ENCODE peak calls at places on chromosomes 5 and 9, in nine cellular contexts. T is iris pigment epithelial cell; P is hepatic stellate cell; B is lung; L is posterior cingulate gyrus; H is WTC11; O is aorta; C is activated CD4-positive, alpha-beta T cell treated with anti-CD3 and anti-CD28 coated beads, Interleukin-2, amount 10 ng/mL, durations not matched to agents 24 days and 14 days; X is RPMI8226. Y is an unnamed sample.

GRCh38 chr5:154197801-154198461 is 7.4 kb downstream of the GALNT10 start:
- DNase-seq in O (no peak), P (no peak), L (no peak), C (peak), T (peak), H (no peak), X (no peak), B (peak), Y (no peak)

GRCh38 chr5:16049766-16050165 is 129.8 kb downstream of the MARCHF11 start:
- DNase-seq in T (no peak), L (no peak), X (no peak), C (no peak), H (no peak), O (no peak), B (no peak), P (no peak), Y (no peak)

GRCh38 chr5:1661831-1662558 is 137.6 kb downstream of the MRPL36 start:
- DNase-seq in H (no peak), C (peak), O (no peak), T (no peak), L (no peak), X (no peak), B (peak), P (no peak), Y (no peak)

GRCh38 chr5:139104577-139105271 is 93.4 kb downstream of the SIL1 start:
- DNase-seq in X (no peak), C (no peak), H (no peak), L (peak), B (peak), T (peak), P (peak), O (peak), Y (no peak)

GRCh38 chr5:125179617-125180016 is 433.2 kb upstream of the ZNF608 start:
- DNase-seq in B (no peak), O (no peak), H (no peak), X (no peak), T (no peak), C (no peak), L (no peak), P (no peak), Y (no peak)

GRCh38 chr5:40929049-40929448 is 19.8 kb downstream of the C7 start:
- DNase-seq in O (no peak), X (no peak), C (no peak), T (no peak), B (no peak), P (no peak), H (no peak), L (no peak), Y (no peak)

GRCh38 chr9:81499021-81499454 is 190.3 kb downstream of the TLE1 start:
- DNase-seq in H (no peak), P (peak), O (peak), X (no peak), L (no peak), B (no peak), T (peak), C (no peak), Y (no peak)

GRCh38 chr5:72455477-72455876 is 51.7 kb downstream of the ZNF366 start:
- DNase-seq in T (no peak), O (no peak), X (no peak), B (no peak), L (no peak), H (no peak), P (no peak), C (no peak), Y (no peak)

GRCh38 chr9:84703793-84704192 is 34.3 kb downstream of the NTRK2 start:
- DNase-seq in T (no peak), L (no peak), C (no peak), B (no peak), P (no peak), X (no peak), H (no peak), O (no peak), Y (no peak)

GRCh38 chr9:124442826-124443225 is 7.4 kb upstream of the ADGRD2 start:
- DNase-seq in H (no peak), L (no peak), C (no peak), P (no peak), B (no peak), T (no peak), O (peak), X (no peak), Y (no peak)

GRCh38 chr5:17329566-17329965 is 112.1 kb downstream of the BASP1 start:
- DNase-seq in C (no peak), X (no peak), L (no peak), T (no peak), B (no peak), O (no peak), H (no peak), P (no peak), Y (no peak)

GRCh38 chr5:122741681-122742080 is 33.2 kb upstream of the SNX2 start:
- DNase-seq in C (no peak), L (no peak), O (no peak), X (no peak), T (peak), H (no peak), P (no peak), B (no peak), Y (no peak)

GRCh38 chr9:131728961-131729360 is 10.9 kb downstream of the RAPGEF1 start:
- DNase-seq in H (no peak), L (no peak), B (no peak), T (no peak), C (peak), X (peak), P (no peak), O (no peak), Y (no peak)

GRCh38 chr9:83927591-83927990 is 6.4 kb upstream of the KIF27 start:
- DNase-seq in X (no peak), T (no peak), B (no peak), L (no peak), H (no peak), P (no peak), C (no peak), O (no peak), Y (no peak)

GRCh38 chr5:132873119-132873929 is at the start of gene LEAP2:
- DNase-seq in T (no peak), X (no peak), O (no peak), C (no peak), P (no peak), L (no peak), B (no peak), H (no peak), Y (no peak)

GRCh38 chr9:37963936-37964739 is 60.2 kb upstream of the SLC25A51 start:
- DNase-seq in B (peak), T (peak), P (peak), X (no peak), C (no peak), L (peak), H (no peak), O (peak), Y (peak)

GRCh38 chr9:122053546-122053945 is 39.6 kb downstream of the TTLL11 start:
- DNase-seq in C (no peak), H (no peak), T (no peak), X (no peak), O (no peak), P (no peak), L (no peak), B (no peak), Y (no peak)

GRCh38 chr5:151007430-151008123 is 12.8 kb upstream of the GPX3 start:
- DNase-seq in P (no peak), C (no peak), T (no peak), O (no peak), L (no peak), X (no peak), H (no peak), B (no peak), Y (no peak)

GRCh38 chr5:30401479-30402058 is 791.9 kb upstream of the CDH6 start:
- DNase-seq in H (peak), B (no peak), L (peak), X (peak), P (peak), C (no peak), T (peak), O (no peak), Y (no peak)

GRCh38 chr5:88683506-88684135 is 199.4 kb downstream of the MEF2C start:
- DNase-seq in O (peak), T (no peak), L (peak), C (peak), H (peak), P (no peak), B (no peak), X (peak), Y (no peak)

GRCh38 chr5:90902170-90902569 is 343.6 kb downstream of the ADGRV1 start:
- DNase-seq in X (no peak), L (no peak), T (no peak), O (no peak), B (no peak), C (no peak), H (no peak), P (no peak), Y (no peak)

GRCh38 chr5:72307573-72307967 is 12.5 kb downstream of the MRPS27 start:
- DNase-seq in C (peak), O (no peak), H (no peak), T (no peak), L (no peak), P (no peak), B (no peak), X (no peak), Y (no peak)

GRCh38 chr5:103362211-103362610 is 103.6 kb downstream of the MACIR start:
- DNase-seq in P (peak), C (no peak), O (no peak), B (no peak), X (no peak), T (peak), L (no peak), H (no peak), Y (no peak)

GRCh38 chr5:10632110-10632903 is 68.4 kb downstream of the ANKRD33B start:
- DNase-seq in H (no peak), B (no peak), C (peak), O (peak), T (peak), L (no peak), X (no peak), P (peak), Y (no peak)

GRCh38 chr9:95103385-95104087 is 214.0 kb downstream of the FANCC start:
- DNase-seq in X (no peak), O (peak), B (no peak), T (no peak), L (no peak), H (peak), P (no peak), C (no peak), Y (no peak)

GRCh38 chr5:35166043-35166442 is 64.2 kb downstream of the PRLR start:
- DNase-seq in H (no peak), C (no peak), T (no peak), L (no peak), P (no peak), O (no peak), B (no peak), X (no peak), Y (no peak)

GRCh38 chr9:89564257-89564878 is 40.4 kb upstream of the GADD45G start:
- DNase-seq in P (no peak), T (peak), H (peak), O (no peak), X (peak), C (no peak), L (no peak), B (no peak), Y (no peak)

GRCh38 chr9:30670805-30671562 is 1713.5 kb upstream of the ACO1 start:
- DNase-seq in C (no peak), T (no peak), H (no peak), X (no peak), B (no peak), P (no peak), L (no peak), O (no peak), Y (peak)

GRCh38 chr5:43191740-43192557 is at the start of gene NIM1K:
- DNase-seq in P (peak), X (no peak), B (peak), C (peak), T (peak), O (peak), L (peak), H (peak), Y (no peak)